ENCODE peak calls at places on chromosome 2, in five cellular contexts. One of them, this sample, is unnamed. For H3K4me1, the result is how much of the 10 kb centered on the place peaks cover.

GRCh38 chr2:127683766-127684165 is 8.4 kb upstream of the LIMS2 start:
- DNase-seq in body of pancreas: no peak
- DNase-seq in cardiac muscle cell: no peak
- DNase-seq in tibial artery: peak
- DNase-seq in DND-41: no peak
- DNase-seq in this sample: no peak

GRCh38 chr2:16908671-16909070 is 243.0 kb upstream of the CYRIA start:
- DNase-seq in body of pancreas: no peak
- DNase-seq in cardiac muscle cell: no peak
- DNase-seq in tibial artery: no peak
- DNase-seq in DND-41: no peak
- DNase-seq in this sample: no peak

GRCh38 chr2:201969241-201969937 is 64.3 kb upstream of the FZD7 start:
- DNase-seq in body of pancreas: no peak
- DNase-seq in cardiac muscle cell: no peak
- DNase-seq in tibial artery: no peak
- DNase-seq in DND-41: no peak
- DNase-seq in this sample: no peak

GRCh38 chr2:19750136-19750535 is 151.6 kb downstream of the TTC32 start:
- DNase-seq in body of pancreas: no peak
- DNase-seq in cardiac muscle cell: no peak
- DNase-seq in tibial artery: no peak
- DNase-seq in DND-41: no peak
- DNase-seq in this sample: no peak

GRCh38 chr2:32136097-32136496 is 29.6 kb upstream of the SLC30A6 start:
- DNase-seq in body of pancreas: no peak
- DNase-seq in cardiac muscle cell: peak
- DNase-seq in tibial artery: no peak
- DNase-seq in DND-41: no peak
- DNase-seq in this sample: no peak

GRCh38 chr2:234289789-234290188 is 207.1 kb downstream of the ARL4C start:
- DNase-seq in body of pancreas: no peak
- DNase-seq in cardiac muscle cell: no peak
- DNase-seq in tibial artery: no peak
- DNase-seq in DND-41: peak
- DNase-seq in this sample: no peak

GRCh38 chr2:71619230-71619741 is 165.9 kb downstream of the DYSF start:
- DNase-seq in body of pancreas: no peak
- DNase-seq in cardiac muscle cell: no peak
- DNase-seq in tibial artery: no peak
- DNase-seq in DND-41: no peak
- DNase-seq in this sample: no peak

GRCh38 chr2:163859951-163860350 is 124.1 kb upstream of the FIGN start:
- DNase-seq in body of pancreas: no peak
- DNase-seq in cardiac muscle cell: no peak
- DNase-seq in tibial artery: no peak
- DNase-seq in DND-41: no peak
- DNase-seq in this sample: no peak

GRCh38 chr2:159497857-159498256 is 118.5 kb downstream of the BAZ2B start:
- DNase-seq in body of pancreas: no peak
- DNase-seq in cardiac muscle cell: no peak
- DNase-seq in tibial artery: no peak
- DNase-seq in DND-41: no peak
- DNase-seq in this sample: no peak

GRCh38 chr2:138421971-138422335 is 79.6 kb upstream of the SPOPL start:
- DNase-seq in body of pancreas: no peak
- DNase-seq in cardiac muscle cell: no peak
- DNase-seq in tibial artery: no peak
- DNase-seq in DND-41: no peak
- DNase-seq in this sample: no peak

GRCh38 chr2:144131042-144131441 is 388.9 kb downstream of the ZEB2 start:
- DNase-seq in body of pancreas: no peak
- DNase-seq in cardiac muscle cell: no peak
- DNase-seq in tibial artery: no peak
- DNase-seq in DND-41: no peak
- DNase-seq in this sample: no peak

GRCh38 chr2:149692837-149693518 is 105.4 kb upstream of the MMADHC start:
- DNase-seq in body of pancreas: no peak
- DNase-seq in cardiac muscle cell: no peak
- DNase-seq in tibial artery: no peak
- DNase-seq in DND-41: no peak
- DNase-seq in this sample: no peak

GRCh38 chr2:8679827-8680731 is 1.8 kb upstream of the ID2 start:
- DNase-seq in body of pancreas: peak
- DNase-seq in cardiac muscle cell: peak
- DNase-seq in tibial artery: peak
- DNase-seq in DND-41: no peak
- DNase-seq in this sample: no peak

GRCh38 chr2:41905597-41906324 is 142.1 kb upstream of the PKDCC start:
- DNase-seq in body of pancreas: no peak
- DNase-seq in cardiac muscle cell: no peak
- DNase-seq in tibial artery: no peak
- DNase-seq in DND-41: no peak
- DNase-seq in this sample: no peak

GRCh38 chr2:224162122-224162521 is 123.0 kb upstream of the SERPINE2 start:
- DNase-seq in body of pancreas: no peak
- DNase-seq in cardiac muscle cell: no peak
- DNase-seq in tibial artery: no peak
- DNase-seq in DND-41: no peak
- DNase-seq in this sample: no peak

GRCh38 chr2:113118263-113118657 is 9.1 kb upstream of the IL1RN start:
- DNase-seq in body of pancreas: no peak
- DNase-seq in cardiac muscle cell: no peak
- DNase-seq in tibial artery: no peak
- DNase-seq in DND-41: no peak
- DNase-seq in this sample: no peak

GRCh38 chr2:98480598-98480997 is 35.9 kb downstream of the INPP4A start:
- DNase-seq in body of pancreas: no peak
- DNase-seq in cardiac muscle cell: no peak
- DNase-seq in tibial artery: no peak
- DNase-seq in DND-41: no peak
- DNase-seq in this sample: no peak

GRCh38 chr2:165435611-165436010 is 33.9 kb upstream of the CSRNP3 start:
- DNase-seq in body of pancreas: no peak
- DNase-seq in cardiac muscle cell: no peak
- DNase-seq in tibial artery: no peak
- DNase-seq in DND-41: no peak
- DNase-seq in this sample: no peak

GRCh38 chr2:204909791-204910190 is 364.5 kb downstream of the PARD3B start:
- DNase-seq in body of pancreas: no peak
- DNase-seq in cardiac muscle cell: no peak
- DNase-seq in tibial artery: no peak
- DNase-seq in DND-41: no peak
- DNase-seq in this sample: no peak

GRCh38 chr2:210899131-210899530 is 342.7 kb downstream of the CPS1 start:
- DNase-seq in body of pancreas: no peak
- DNase-seq in cardiac muscle cell: no peak
- DNase-seq in tibial artery: no peak
- DNase-seq in DND-41: no peak
- DNase-seq in this sample: no peak

GRCh38 chr2:217966399-217967068 is 36.3 kb downstream of the TNS1 start:
- DNase-seq in body of pancreas: peak
- DNase-seq in cardiac muscle cell: no peak
- DNase-seq in tibial artery: peak
- DNase-seq in DND-41: no peak
- DNase-seq in this sample: no peak

GRCh38 chr2:109655287-109655686 is 41.1 kb downstream of the SOWAHC start:
- DNase-seq in body of pancreas: no peak
- DNase-seq in cardiac muscle cell: no peak
- DNase-seq in tibial artery: no peak
- DNase-seq in DND-41: no peak
- DNase-seq in this sample: no peak

GRCh38 chr2:27863146-27863545 is 27.0 kb downstream of the RBKS start:
- DNase-seq in body of pancreas: no peak
- DNase-seq in cardiac muscle cell: no peak
- DNase-seq in tibial artery: no peak
- DNase-seq in DND-41: no peak
- DNase-seq in this sample: no peak

GRCh38 chr2:240293865-240294461 is 141.5 kb upstream of the GPC1 start:
- DNase-seq in body of pancreas: no peak
- DNase-seq in cardiac muscle cell: peak
- DNase-seq in tibial artery: no peak
- DNase-seq in DND-41: no peak
- DNase-seq in this sample: no peak

GRCh38 chr2:181239400-181239799 is 217.8 kb upstream of the ITGA4 start:
- DNase-seq in body of pancreas: no peak
- DNase-seq in cardiac muscle cell: no peak
- DNase-seq in tibial artery: no peak
- DNase-seq in DND-41: peak
- DNase-seq in this sample: no peak

GRCh38 chr2:233115761-233116160 is 55.6 kb downstream of the INPP5D start:
- DNase-seq in body of pancreas: no peak
- DNase-seq in cardiac muscle cell: peak
- DNase-seq in tibial artery: no peak
- DNase-seq in DND-41: no peak
- DNase-seq in this sample: no peak

GRCh38 chr2:27627963-27628766 is 647 bp downstream of the CCDC121 start:
- DNase-seq in body of pancreas: peak
- DNase-seq in cardiac muscle cell: peak
- DNase-seq in tibial artery: no peak
- DNase-seq in DND-41: no peak
- DNase-seq in this sample: no peak

GRCh38 chr2:98561902-98562695 is 46.2 kb downstream of the COA5 start:
- DNase-seq in body of pancreas: no peak
- DNase-seq in cardiac muscle cell: peak
- DNase-seq in tibial artery: peak
- DNase-seq in DND-41: no peak
- DNase-seq in this sample: no peak

GRCh38 chr2:11111811-11112425 is 43.3 kb upstream of the SLC66A3 start:
- DNase-seq in body of pancreas: no peak
- DNase-seq in cardiac muscle cell: no peak
- DNase-seq in tibial artery: no peak
- DNase-seq in DND-41: no peak
- DNase-seq in this sample: no peak

GRCh38 chr2:163733301-163733938 is 2.4 kb downstream of the FIGN start:
- DNase-seq in body of pancreas: no peak
- DNase-seq in cardiac muscle cell: peak
- DNase-seq in tibial artery: no peak
- DNase-seq in DND-41: no peak
- DNase-seq in this sample: no peak

GRCh38 chr2:7450188-7451156 is 533.3 kb downstream of the RNF144A start:
- DNase-seq in body of pancreas: no peak
- DNase-seq in cardiac muscle cell: no peak
- DNase-seq in tibial artery: no peak
- DNase-seq in DND-41: no peak
- DNase-seq in this sample: peak

GRCh38 chr2:157891630-157892016 is 15.5 kb upstream of the ACVR1 start:
- DNase-seq in body of pancreas: no peak
- DNase-seq in cardiac muscle cell: no peak
- DNase-seq in tibial artery: no peak
- DNase-seq in DND-41: no peak
- DNase-seq in this sample: no peak

GRCh38 chr2:237662671-237663093 is 35.3 kb downstream of the LRRFIP1 start:
- DNase-seq in body of pancreas: peak
- DNase-seq in cardiac muscle cell: peak
- DNase-seq in tibial artery: peak
- DNase-seq in DND-41: no peak
- DNase-seq in this sample: peak
- H3K4me1 ChIP-seq in body of pancreas: under half
- H3K4me1 ChIP-seq in cardiac muscle cell: under half
- H3K4me1 ChIP-seq in tibial artery: under half
- H3K4me1 ChIP-seq in DND-41: under half
- H3K4me1 ChIP-seq in this sample: under half

GRCh38 chr2:198815626-198816025 is 642.1 kb downstream of the SATB2 start:
- DNase-seq in body of pancreas: no peak
- DNase-seq in cardiac muscle cell: no peak
- DNase-seq in tibial artery: no peak
- DNase-seq in DND-41: no peak
- DNase-seq in this sample: no peak
- H3K4me3 ChIP-seq in body of pancreas: no peak
- H3K4me3 ChIP-seq in cardiac muscle cell: no peak
- H3K4me3 ChIP-seq in tibial artery: no peak
- H3K4me3 ChIP-seq in DND-41: no peak
- H3K4me3 ChIP-seq in this sample: no peak

GRCh38 chr2:170354409-170354808 is 176.5 kb downstream of the MYO3B start:
- DNase-seq in body of pancreas: no peak
- DNase-seq in cardiac muscle cell: no peak
- DNase-seq in tibial artery: no peak
- DNase-seq in DND-41: no peak
- DNase-seq in this sample: no peak
- H3K27ac ChIP-seq in body of pancreas: no peak
- H3K27ac ChIP-seq in cardiac muscle cell: no peak
- H3K27ac ChIP-seq in tibial artery: no peak
- H3K27ac ChIP-seq in DND-41: no peak
- H3K27ac ChIP-seq in this sample: no peak

GRCh38 chr2:46563110-46563731 is 83.9 kb downstream of the TMEM247 start:
- DNase-seq in body of pancreas: no peak
- DNase-seq in cardiac muscle cell: no peak
- DNase-seq in tibial artery: no peak
- DNase-seq in DND-41: no peak
- DNase-seq in this sample: no peak
- H3K4me1 ChIP-seq in body of pancreas: under half
- H3K4me1 ChIP-seq in cardiac muscle cell: half or more
- H3K4me1 ChIP-seq in tibial artery: under half
- H3K4me1 ChIP-seq in DND-41: under half
- H3K4me1 ChIP-seq in this sample: under half

DNA sequence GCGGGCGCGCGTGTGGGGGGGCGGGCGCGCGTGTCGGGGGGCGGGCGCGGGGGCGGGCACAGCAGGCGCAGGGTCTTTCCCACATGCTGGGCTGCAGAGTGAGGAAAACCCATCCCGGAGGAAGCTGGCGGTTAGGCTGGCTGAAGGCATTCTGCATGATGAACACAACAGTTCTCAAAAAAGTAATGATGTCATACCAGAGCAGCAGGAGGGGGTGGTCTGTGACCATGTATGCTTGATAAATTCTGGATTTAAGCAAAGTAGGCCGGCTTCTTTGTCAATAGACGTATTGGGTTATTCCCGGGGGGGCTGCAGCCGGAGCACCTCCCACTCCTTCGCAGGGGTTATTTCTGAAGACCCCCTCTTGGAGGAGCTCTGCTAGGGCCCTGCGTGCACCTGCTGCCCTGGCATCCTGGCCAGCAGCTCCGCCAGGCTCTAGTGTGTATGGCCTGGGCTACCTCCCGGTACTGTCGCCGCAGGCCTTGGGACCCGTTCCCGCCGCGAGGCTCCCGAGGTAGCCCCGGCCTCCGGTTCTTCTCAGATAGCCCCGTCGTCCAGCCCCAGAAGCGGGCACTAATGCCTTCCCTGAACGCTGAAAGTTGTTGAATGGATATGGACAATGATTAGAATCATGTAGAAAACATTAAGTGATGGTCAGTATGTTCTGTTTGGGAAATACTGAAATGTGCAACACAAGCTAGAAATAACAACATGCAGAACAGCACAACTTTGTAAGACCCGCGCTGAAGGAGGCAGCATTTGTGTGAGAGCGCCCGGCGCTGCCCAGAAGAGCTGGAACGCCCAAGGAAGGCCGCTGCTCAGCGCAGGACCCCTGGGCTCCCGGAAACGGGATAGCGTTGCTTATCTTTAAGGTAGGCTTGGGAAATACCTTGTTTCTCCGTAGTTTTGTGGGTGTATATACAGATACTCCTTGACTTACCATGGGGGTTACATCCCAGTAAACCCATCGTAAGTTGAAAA is 101.4 kb upstream of the RAB6C start:
- DNase-seq in body of pancreas: no peak
- DNase-seq in cardiac muscle cell: peak
- DNase-seq in tibial artery: peak
- DNase-seq in DND-41: no peak
- DNase-seq in this sample: no peak
- H3K4me3 ChIP-seq in body of pancreas: no peak
- H3K4me3 ChIP-seq in cardiac muscle cell: peak
- H3K4me3 ChIP-seq in tibial artery: peak
- H3K4me3 ChIP-seq in DND-41: no peak
- H3K4me3 ChIP-seq in this sample: peak

This sample was measured in CD4-positive, alpha-beta memory T cell.